ENCODE peak calls at places on chromosome 22, in seven cellular contexts. One of them, this sample, is unnamed.

GRCh38 chr22:38868886-38869381 is 3.1 kb downstream of the CBX6 start:
- DNase-seq in GM12878: no peak
- DNase-seq in K562: peak; percentile 73
- DNase-seq in HepG2: peak; percentile 64
- DNase-seq in GM12892: peak; percentile 81
- DNase-seq in SK-N-SH: peak; percentile 83
- DNase-seq in H1: peak; percentile 94
- DNase-seq in this sample: peak; percentile 76

GRCh38 chr22:20611418-20611817 is 104.0 kb downstream of the MED15 start:
- DNase-seq in GM12878: no peak
- DNase-seq in K562: no peak
- DNase-seq in HepG2: no peak
- DNase-seq in GM12892: no peak
- DNase-seq in SK-N-SH: no peak
- DNase-seq in H1: no peak
- DNase-seq in this sample: no peak

GRCh38 chr22:31630331-31631329 is 31.4 kb downstream of the PISD start:
- DNase-seq in GM12878: no peak
- DNase-seq in K562: peak; percentile 90
- DNase-seq in HepG2: peak; percentile 75
- DNase-seq in GM12892: peak; percentile 93
- DNase-seq in SK-N-SH: peak; percentile 93
- DNase-seq in H1: peak; percentile 88
- DNase-seq in this sample: peak; percentile 90

GRCh38 chr22:40183029-40183581 is 5.4 kb downstream of the TNRC6B start:
- DNase-seq in GM12878: no peak
- DNase-seq in K562: no peak
- DNase-seq in HepG2: peak; percentile 68
- DNase-seq in GM12892: no peak
- DNase-seq in SK-N-SH: no peak
- DNase-seq in H1: no peak
- DNase-seq in this sample: no peak

GRCh38 chr22:23229646-23230045 is 49.3 kb downstream of the BCR start:
- DNase-seq in GM12878: no peak
- DNase-seq in K562: peak; percentile 51
- DNase-seq in HepG2: no peak
- DNase-seq in GM12892: no peak
- DNase-seq in SK-N-SH: no peak
- DNase-seq in H1: no peak
- DNase-seq in this sample: no peak

GRCh38 chr22:50085211-50085999 is at the start of gene MLC1:
- DNase-seq in GM12878: no peak
- DNase-seq in K562: peak; percentile 51
- DNase-seq in HepG2: no peak
- DNase-seq in GM12892: no peak
- DNase-seq in SK-N-SH: no peak
- DNase-seq in H1: no peak
- DNase-seq in this sample: no peak

GRCh38 chr22:39543095-39543494 is 10.5 kb upstream of the RPS19BP1 start:
- DNase-seq in GM12878: no peak
- DNase-seq in K562: peak; percentile 67
- DNase-seq in HepG2: no peak
- DNase-seq in GM12892: no peak
- DNase-seq in SK-N-SH: peak; percentile 72
- DNase-seq in H1: no peak
- DNase-seq in this sample: no peak

GRCh38 chr22:38828191-38828590 is 15.6 kb downstream of the NPTXR start:
- DNase-seq in GM12878: no peak
- DNase-seq in K562: no peak
- DNase-seq in HepG2: no peak
- DNase-seq in GM12892: no peak
- DNase-seq in SK-N-SH: no peak
- DNase-seq in H1: no peak
- DNase-seq in this sample: no peak

GRCh38 chr22:31346255-31346732 is at the start of gene PATZ1:
- DNase-seq in GM12878: no peak
- DNase-seq in K562: peak; percentile 66
- DNase-seq in HepG2: peak; percentile 91
- DNase-seq in GM12892: peak; percentile 66
- DNase-seq in SK-N-SH: peak; percentile 94
- DNase-seq in H1: no peak
- DNase-seq in this sample: peak; percentile 79

DNA sequence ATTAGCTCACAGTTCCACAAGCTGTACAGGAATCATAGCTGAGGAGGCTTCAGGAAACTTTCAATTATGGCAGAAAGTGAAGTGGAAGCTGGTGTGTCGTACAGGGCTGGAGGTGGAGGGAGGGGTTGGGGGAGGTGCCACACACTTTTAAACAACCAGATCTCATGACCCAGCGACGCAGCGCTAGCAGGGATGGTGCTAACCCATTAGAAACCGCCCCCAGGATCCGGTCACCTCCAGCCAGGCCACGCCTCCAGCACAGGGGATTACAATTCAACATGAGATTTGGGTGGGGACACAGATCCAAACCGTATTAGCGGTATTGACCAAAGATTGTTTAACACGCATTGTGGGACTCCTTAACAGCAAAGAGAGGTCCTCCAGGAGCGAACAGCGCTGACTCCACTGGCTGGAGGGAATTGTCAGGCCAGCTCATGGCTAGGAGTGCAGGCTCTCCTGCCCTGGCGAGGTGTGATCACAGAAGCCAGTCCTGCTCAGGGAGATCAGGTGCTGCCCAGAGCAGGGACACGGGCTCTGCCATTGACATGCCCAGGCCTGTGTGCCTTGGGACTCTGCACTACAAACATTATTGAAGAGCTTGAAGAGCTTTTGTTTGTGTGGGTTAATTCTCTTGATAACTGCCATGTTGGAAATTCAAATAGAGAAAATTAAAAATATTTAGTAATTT is 215.3 kb downstream of the TBC1D22A start:
- DNase-seq in GM12878: no peak
- DNase-seq in K562: no peak
- DNase-seq in HepG2: no peak
- DNase-seq in GM12892: no peak
- DNase-seq in SK-N-SH: no peak
- DNase-seq in H1: no peak
- DNase-seq in this sample: no peak
- TF ChIP-seq TAF1 in GM12878: no peak
- TF ChIP-seq TAF1 in K562: no peak
- TF ChIP-seq TAF1 in HepG2: no peak
- TF ChIP-seq TAF1 in GM12892: no peak
- TF ChIP-seq TAF1 in SK-N-SH: no peak
- TF ChIP-seq TAF1 in H1: no peak
- TF ChIP-seq TAF1 in this sample: no peak

GRCh38 chr22:46857142-46857825 is 94.8 kb downstream of the TBC1D22A start:
- DNase-seq in GM12878: no peak
- DNase-seq in K562: no peak
- DNase-seq in HepG2: no peak
- DNase-seq in GM12892: no peak
- DNase-seq in SK-N-SH: no peak
- DNase-seq in H1: no peak
- DNase-seq in this sample: no peak

GRCh38 chr22:46861468-46861867 is 99.0 kb downstream of the TBC1D22A start:
- DNase-seq in GM12878: no peak
- DNase-seq in K562: no peak
- DNase-seq in HepG2: no peak
- DNase-seq in GM12892: no peak
- DNase-seq in SK-N-SH: no peak
- DNase-seq in H1: no peak
- DNase-seq in this sample: no peak

GRCh38 chr22:46861968-46862367 is 99.5 kb downstream of the TBC1D22A start:
- DNase-seq in GM12878: no peak
- DNase-seq in K562: no peak
- DNase-seq in HepG2: no peak
- DNase-seq in GM12892: no peak
- DNase-seq in SK-N-SH: no peak
- DNase-seq in H1: no peak
- DNase-seq in this sample: no peak

GRCh38 chr22:46860562-46860961 is 98.1 kb downstream of the TBC1D22A start:
- DNase-seq in GM12878: no peak
- DNase-seq in K562: no peak
- DNase-seq in HepG2: no peak
- DNase-seq in GM12892: no peak
- DNase-seq in SK-N-SH: no peak
- DNase-seq in H1: no peak
- DNase-seq in this sample: no peak

GRCh38 chr22:46858181-46858771 is 95.8 kb downstream of the TBC1D22A start:
- DNase-seq in GM12878: no peak
- DNase-seq in K562: no peak
- DNase-seq in HepG2: no peak
- DNase-seq in GM12892: no peak
- DNase-seq in SK-N-SH: no peak
- DNase-seq in H1: no peak
- DNase-seq in this sample: no peak
- TF ChIP-seq TAF1 in GM12878: no peak
- TF ChIP-seq TAF1 in K562: no peak
- TF ChIP-seq TAF1 in HepG2: no peak
- TF ChIP-seq TAF1 in GM12892: no peak
- TF ChIP-seq TAF1 in SK-N-SH: no peak
- TF ChIP-seq TAF1 in H1: no peak
- TF ChIP-seq TAF1 in this sample: no peak

GRCh38 chr22:30181459-30182353 is 64.9 kb downstream of the LIF start:
- DNase-seq in GM12878: no peak
- DNase-seq in K562: no peak
- DNase-seq in HepG2: no peak
- DNase-seq in GM12892: no peak
- DNase-seq in SK-N-SH: no peak
- DNase-seq in H1: no peak
- DNase-seq in this sample: no peak

GRCh38 chr22:30175743-30176288 is 70.7 kb downstream of the LIF start:
- DNase-seq in GM12878: no peak
- DNase-seq in K562: no peak
- DNase-seq in HepG2: no peak
- DNase-seq in GM12892: no peak
- DNase-seq in SK-N-SH: no peak
- DNase-seq in H1: no peak
- DNase-seq in this sample: no peak

GRCh38 chr22:30180616-30181015 is 65.9 kb downstream of the LIF start:
- DNase-seq in GM12878: no peak
- DNase-seq in K562: no peak
- DNase-seq in HepG2: no peak
- DNase-seq in GM12892: no peak
- DNase-seq in SK-N-SH: no peak
- DNase-seq in H1: no peak
- DNase-seq in this sample: no peak

GRCh38 chr22:30176431-30176830 is 70.1 kb downstream of the LIF start:
- DNase-seq in GM12878: no peak
- DNase-seq in K562: no peak
- DNase-seq in HepG2: no peak
- DNase-seq in GM12892: no peak
- DNase-seq in SK-N-SH: no peak
- DNase-seq in H1: no peak
- DNase-seq in this sample: no peak

GRCh38 chr22:30178180-30179126 is 68.1 kb downstream of the LIF start:
- DNase-seq in GM12878: no peak
- DNase-seq in K562: no peak
- DNase-seq in HepG2: no peak
- DNase-seq in GM12892: no peak
- DNase-seq in SK-N-SH: no peak
- DNase-seq in H1: no peak
- DNase-seq in this sample: no peak
- TF ChIP-seq TAF1 in GM12878: no peak
- TF ChIP-seq TAF1 in K562: no peak
- TF ChIP-seq TAF1 in HepG2: no peak
- TF ChIP-seq TAF1 in GM12892: no peak
- TF ChIP-seq TAF1 in SK-N-SH: no peak
- TF ChIP-seq TAF1 in H1: no peak
- TF ChIP-seq TAF1 in this sample: no peak

GRCh38 chr22:42645341-42645937 is 3.8 kb downstream of the CYB5R3 start:
- DNase-seq in GM12878: no peak
- DNase-seq in K562: no peak
- DNase-seq in HepG2: no peak
- DNase-seq in GM12892: no peak
- DNase-seq in SK-N-SH: no peak
- DNase-seq in H1: no peak
- DNase-seq in this sample: no peak
- TF ChIP-seq TAF1 in GM12878: no peak
- TF ChIP-seq TAF1 in K562: no peak
- TF ChIP-seq TAF1 in HepG2: no peak
- TF ChIP-seq TAF1 in GM12892: no peak
- TF ChIP-seq TAF1 in SK-N-SH: no peak
- TF ChIP-seq TAF1 in H1: no peak
- TF ChIP-seq TAF1 in this sample: no peak

DNA sequence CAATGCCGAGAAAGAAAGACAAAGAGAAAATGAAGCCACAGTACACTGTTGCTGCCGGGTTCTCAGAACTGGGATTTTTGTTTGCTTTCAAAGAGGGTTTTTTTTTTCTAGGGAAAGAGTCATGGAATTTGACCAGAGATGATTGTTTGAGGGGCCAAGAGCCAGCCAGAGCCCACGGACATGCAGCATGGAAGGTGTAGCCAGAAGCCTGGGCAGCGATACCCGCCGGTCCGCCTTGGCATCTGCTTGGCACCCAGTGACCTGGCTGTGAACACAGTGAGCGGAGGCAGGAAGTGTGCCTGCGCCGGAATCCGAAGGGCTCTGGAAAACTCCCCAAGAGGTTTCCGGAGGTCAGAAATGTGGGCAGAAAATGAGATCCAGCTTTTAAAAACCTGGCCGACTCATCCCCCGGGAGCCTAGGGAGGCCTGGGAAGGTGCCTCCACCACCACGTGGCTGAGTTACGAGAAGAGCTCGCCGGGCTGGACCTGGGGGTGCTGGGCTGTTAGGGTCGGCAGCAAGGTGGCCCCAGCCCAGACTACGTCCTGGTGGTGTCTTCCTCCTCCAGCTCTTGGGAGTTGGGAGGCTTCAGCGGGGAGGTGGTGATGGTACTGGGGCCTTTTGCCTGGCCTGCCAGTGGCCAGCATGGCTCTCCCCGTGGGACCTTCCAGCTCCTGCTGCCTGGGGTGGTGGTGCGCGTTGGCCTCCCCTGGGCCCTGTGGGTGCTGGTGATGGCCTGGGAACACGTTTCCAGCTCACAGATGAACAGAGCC is 61.6 kb upstream of the PPARA start:
- DNase-seq in GM12878: no peak
- DNase-seq in K562: no peak
- DNase-seq in HepG2: no peak
- DNase-seq in GM12892: no peak
- DNase-seq in SK-N-SH: no peak
- DNase-seq in H1: no peak
- DNase-seq in this sample: no peak
- TF ChIP-seq TAF1 in GM12878: no peak
- TF ChIP-seq TAF1 in K562: no peak
- TF ChIP-seq TAF1 in HepG2: no peak
- TF ChIP-seq TAF1 in GM12892: no peak
- TF ChIP-seq TAF1 in SK-N-SH: no peak
- TF ChIP-seq TAF1 in H1: no peak
- TF ChIP-seq TAF1 in this sample: no peak